ENCODE peak calls at places on chromosomes 16 and 17, in seven cellular contexts. One of them, this sample, is unnamed.

GRCh38 chr16:73253922-73254480 is 206.1 kb upstream of the ZFHX3 start:
- DNase-seq in RWPE1: no peak
- DNase-seq in NCI-H1092 treated with DMSO at 0.1 percent for 48 hours: no peak
- DNase-seq in AG08395: no peak
- DNase-seq in lower leg skin: no peak
- DNase-seq in T-helper 2 cell: no peak
- DNase-seq in breast epithelium: no peak
- DNase-seq in this sample: no peak

GRCh38 chr16:72814226-72814625 is 233.7 kb downstream of the ZFHX3 start:
- DNase-seq in RWPE1: no peak
- DNase-seq in NCI-H1092 treated with DMSO at 0.1 percent for 48 hours: no peak
- DNase-seq in AG08395: no peak
- DNase-seq in lower leg skin: no peak
- DNase-seq in T-helper 2 cell: no peak
- DNase-seq in breast epithelium: no peak
- DNase-seq in this sample: no peak

GRCh38 chr17:79504181-79504605 is 106.7 kb downstream of the RBFOX3 start:
- DNase-seq in RWPE1: no peak
- DNase-seq in NCI-H1092 treated with DMSO at 0.1 percent for 48 hours: no peak
- DNase-seq in AG08395: no peak
- DNase-seq in lower leg skin: no peak
- DNase-seq in T-helper 2 cell: no peak
- DNase-seq in breast epithelium: no peak
- DNase-seq in this sample: no peak

GRCh38 chr16:8929086-8929748 is 34.5 kb downstream of the USP7 start:
- DNase-seq in RWPE1: no peak
- DNase-seq in NCI-H1092 treated with DMSO at 0.1 percent for 48 hours: no peak
- DNase-seq in AG08395: no peak
- DNase-seq in lower leg skin: no peak
- DNase-seq in T-helper 2 cell: no peak
- DNase-seq in breast epithelium: no peak
- DNase-seq in this sample: no peak

GRCh38 chr17:67421869-67422273 is 44.8 kb downstream of the PITPNC1 start:
- DNase-seq in RWPE1: peak
- DNase-seq in NCI-H1092 treated with DMSO at 0.1 percent for 48 hours: no peak
- DNase-seq in AG08395: peak
- DNase-seq in lower leg skin: no peak
- DNase-seq in T-helper 2 cell: peak
- DNase-seq in breast epithelium: peak
- DNase-seq in this sample: peak

GRCh38 chr17:1108810-1109605 is 70.8 kb downstream of the ABR start:
- DNase-seq in RWPE1: peak
- DNase-seq in NCI-H1092 treated with DMSO at 0.1 percent for 48 hours: peak
- DNase-seq in AG08395: peak
- DNase-seq in lower leg skin: peak
- DNase-seq in T-helper 2 cell: peak
- DNase-seq in breast epithelium: no peak
- DNase-seq in this sample: peak

GRCh38 chr17:19977360-19978205 is at the start of gene AKAP10:
- DNase-seq in RWPE1: peak
- DNase-seq in NCI-H1092 treated with DMSO at 0.1 percent for 48 hours: peak
- DNase-seq in AG08395: peak
- DNase-seq in lower leg skin: peak
- DNase-seq in T-helper 2 cell: peak
- DNase-seq in breast epithelium: peak
- DNase-seq in this sample: peak

GRCh38 chr17:48121921-48122650 is 14.5 kb downstream of the SNX11 start:
- DNase-seq in RWPE1: no peak
- DNase-seq in NCI-H1092 treated with DMSO at 0.1 percent for 48 hours: no peak
- DNase-seq in AG08395: no peak
- DNase-seq in lower leg skin: no peak
- DNase-seq in T-helper 2 cell: no peak
- DNase-seq in breast epithelium: no peak
- DNase-seq in this sample: no peak

GRCh38 chr16:50523710-50524109 is 24.5 kb upstream of the NKD1 start:
- DNase-seq in RWPE1: no peak
- DNase-seq in NCI-H1092 treated with DMSO at 0.1 percent for 48 hours: no peak
- DNase-seq in AG08395: no peak
- DNase-seq in lower leg skin: peak
- DNase-seq in T-helper 2 cell: no peak
- DNase-seq in breast epithelium: peak
- DNase-seq in this sample: no peak

GRCh38 chr17:74957935-74958549 is 14.5 kb downstream of the HID1 start:
- DNase-seq in RWPE1: peak
- DNase-seq in NCI-H1092 treated with DMSO at 0.1 percent for 48 hours: peak
- DNase-seq in AG08395: peak
- DNase-seq in lower leg skin: peak
- DNase-seq in T-helper 2 cell: peak
- DNase-seq in breast epithelium: peak
- DNase-seq in this sample: peak

GRCh38 chr16:82379601-82380000 is 209.6 kb upstream of the MPHOSPH6 start:
- DNase-seq in RWPE1: no peak
- DNase-seq in NCI-H1092 treated with DMSO at 0.1 percent for 48 hours: peak
- DNase-seq in AG08395: no peak
- DNase-seq in lower leg skin: no peak
- DNase-seq in T-helper 2 cell: no peak
- DNase-seq in breast epithelium: no peak
- DNase-seq in this sample: no peak

GRCh38 chr17:68248199-68248825 is 469 bp downstream of the AMZ2 start:
- DNase-seq in RWPE1: peak
- DNase-seq in NCI-H1092 treated with DMSO at 0.1 percent for 48 hours: no peak
- DNase-seq in AG08395: peak
- DNase-seq in lower leg skin: peak
- DNase-seq in T-helper 2 cell: no peak
- DNase-seq in breast epithelium: no peak
- DNase-seq in this sample: peak

GRCh38 chr17:31095239-31096105 is 695 bp downstream of the NF1 start:
- DNase-seq in RWPE1: peak
- DNase-seq in NCI-H1092 treated with DMSO at 0.1 percent for 48 hours: peak
- DNase-seq in AG08395: peak
- DNase-seq in lower leg skin: peak
- DNase-seq in T-helper 2 cell: peak
- DNase-seq in breast epithelium: peak
- DNase-seq in this sample: no peak

GRCh38 chr17:38602453-38602852 is 3.3 kb downstream of the SRCIN1 start:
- DNase-seq in RWPE1: no peak
- DNase-seq in NCI-H1092 treated with DMSO at 0.1 percent for 48 hours: no peak
- DNase-seq in AG08395: no peak
- DNase-seq in lower leg skin: no peak
- DNase-seq in T-helper 2 cell: no peak
- DNase-seq in breast epithelium: no peak
- DNase-seq in this sample: no peak

GRCh38 chr17:77419547-77420475 is 279.0 kb downstream of the SEC14L1 start:
- DNase-seq in RWPE1: no peak
- DNase-seq in NCI-H1092 treated with DMSO at 0.1 percent for 48 hours: peak
- DNase-seq in AG08395: no peak
- DNase-seq in lower leg skin: no peak
- DNase-seq in T-helper 2 cell: no peak
- DNase-seq in breast epithelium: no peak
- DNase-seq in this sample: no peak

GRCh38 chr17:56810286-56810781 is 23.4 kb downstream of the C17orf67 start:
- DNase-seq in RWPE1: no peak
- DNase-seq in NCI-H1092 treated with DMSO at 0.1 percent for 48 hours: peak
- DNase-seq in AG08395: no peak
- DNase-seq in lower leg skin: no peak
- DNase-seq in T-helper 2 cell: no peak
- DNase-seq in breast epithelium: no peak
- DNase-seq in this sample: no peak

GRCh38 chr17:11212792-11213191 is 28.2 kb upstream of the SHISA6 start:
- DNase-seq in RWPE1: no peak
- DNase-seq in NCI-H1092 treated with DMSO at 0.1 percent for 48 hours: no peak
- DNase-seq in AG08395: no peak
- DNase-seq in lower leg skin: no peak
- DNase-seq in T-helper 2 cell: no peak
- DNase-seq in breast epithelium: no peak
- DNase-seq in this sample: no peak

GRCh38 chr17:75996665-75997590 is 3.7 kb upstream of the CDK3 start:
- DNase-seq in RWPE1: peak
- DNase-seq in NCI-H1092 treated with DMSO at 0.1 percent for 48 hours: no peak
- DNase-seq in AG08395: peak
- DNase-seq in lower leg skin: no peak
- DNase-seq in T-helper 2 cell: peak
- DNase-seq in breast epithelium: peak
- DNase-seq in this sample: no peak

GRCh38 chr17:2737693-2738092 is 11.8 kb downstream of the CCDC92B start:
- DNase-seq in RWPE1: no peak
- DNase-seq in NCI-H1092 treated with DMSO at 0.1 percent for 48 hours: no peak
- DNase-seq in AG08395: no peak
- DNase-seq in lower leg skin: no peak
- DNase-seq in T-helper 2 cell: no peak
- DNase-seq in breast epithelium: no peak
- DNase-seq in this sample: no peak

GRCh38 chr16:90047714-90048346 is 28.6 kb upstream of the DBNDD1 start:
- DNase-seq in RWPE1: peak
- DNase-seq in NCI-H1092 treated with DMSO at 0.1 percent for 48 hours: no peak
- DNase-seq in AG08395: peak
- DNase-seq in lower leg skin: no peak
- DNase-seq in T-helper 2 cell: no peak
- DNase-seq in breast epithelium: no peak
- DNase-seq in this sample: peak

GRCh38 chr17:75503976-75504346 is 11.4 kb downstream of the CASKIN2 start:
- DNase-seq in RWPE1: no peak
- DNase-seq in NCI-H1092 treated with DMSO at 0.1 percent for 48 hours: no peak
- DNase-seq in AG08395: no peak
- DNase-seq in lower leg skin: no peak
- DNase-seq in T-helper 2 cell: no peak
- DNase-seq in breast epithelium: no peak
- DNase-seq in this sample: no peak

GRCh38 chr16:86995456-86995855 is 321.7 kb downstream of the C16orf95 start:
- DNase-seq in RWPE1: no peak
- DNase-seq in NCI-H1092 treated with DMSO at 0.1 percent for 48 hours: no peak
- DNase-seq in AG08395: no peak
- DNase-seq in lower leg skin: no peak
- DNase-seq in T-helper 2 cell: no peak
- DNase-seq in breast epithelium: no peak
- DNase-seq in this sample: no peak

GRCh38 chr16:27776556-27776955 is 226.6 kb downstream of the KATNIP start:
- DNase-seq in RWPE1: no peak
- DNase-seq in NCI-H1092 treated with DMSO at 0.1 percent for 48 hours: no peak
- DNase-seq in AG08395: no peak
- DNase-seq in lower leg skin: no peak
- DNase-seq in T-helper 2 cell: no peak
- DNase-seq in breast epithelium: no peak
- DNase-seq in this sample: no peak

GRCh38 chr16:14168146-14168545 is 97.0 kb downstream of the MRTFB start:
- DNase-seq in RWPE1: no peak
- DNase-seq in NCI-H1092 treated with DMSO at 0.1 percent for 48 hours: no peak
- DNase-seq in AG08395: no peak
- DNase-seq in lower leg skin: no peak
- DNase-seq in T-helper 2 cell: no peak
- DNase-seq in breast epithelium: no peak
- DNase-seq in this sample: no peak

GRCh38 chr17:3913531-3914318 is 2.5 kb downstream of the P2RX1 start:
- DNase-seq in RWPE1: peak
- DNase-seq in NCI-H1092 treated with DMSO at 0.1 percent for 48 hours: peak
- DNase-seq in AG08395: peak
- DNase-seq in lower leg skin: peak
- DNase-seq in T-helper 2 cell: peak
- DNase-seq in breast epithelium: peak
- DNase-seq in this sample: peak

GRCh38 chr16:85329059-85329812 is 217.0 kb upstream of the CIBAR2 start:
- DNase-seq in RWPE1: peak
- DNase-seq in NCI-H1092 treated with DMSO at 0.1 percent for 48 hours: peak
- DNase-seq in AG08395: no peak
- DNase-seq in lower leg skin: no peak
- DNase-seq in T-helper 2 cell: no peak
- DNase-seq in breast epithelium: no peak
- DNase-seq in this sample: no peak

GRCh38 chr16:57791903-57792461 is 10.3 kb downstream of the KIFC3 start:
- DNase-seq in RWPE1: no peak
- DNase-seq in NCI-H1092 treated with DMSO at 0.1 percent for 48 hours: no peak
- DNase-seq in AG08395: no peak
- DNase-seq in lower leg skin: no peak
- DNase-seq in T-helper 2 cell: no peak
- DNase-seq in breast epithelium: no peak
- DNase-seq in this sample: no peak

GRCh38 chr16:57475711-57476339 is 10.5 kb downstream of the DOK4 start:
- DNase-seq in RWPE1: no peak
- DNase-seq in NCI-H1092 treated with DMSO at 0.1 percent for 48 hours: peak
- DNase-seq in AG08395: no peak
- DNase-seq in lower leg skin: peak
- DNase-seq in T-helper 2 cell: peak
- DNase-seq in breast epithelium: no peak
- DNase-seq in this sample: peak

GRCh38 chr17:10681866-10682446 is 15.4 kb downstream of the SCO1 start:
- DNase-seq in RWPE1: no peak
- DNase-seq in NCI-H1092 treated with DMSO at 0.1 percent for 48 hours: no peak
- DNase-seq in AG08395: peak
- DNase-seq in lower leg skin: no peak
- DNase-seq in T-helper 2 cell: no peak
- DNase-seq in breast epithelium: no peak
- DNase-seq in this sample: no peak

GRCh38 chr17:4604111-4604644 is 19.8 kb downstream of the SMTNL2 start:
- DNase-seq in RWPE1: no peak
- DNase-seq in NCI-H1092 treated with DMSO at 0.1 percent for 48 hours: peak
- DNase-seq in AG08395: peak
- DNase-seq in lower leg skin: no peak
- DNase-seq in T-helper 2 cell: no peak
- DNase-seq in breast epithelium: peak
- DNase-seq in this sample: no peak

GRCh38 chr17:1604831-1605528 is 23.7 kb downstream of the SLC43A2 start:
- DNase-seq in RWPE1: no peak
- DNase-seq in NCI-H1092 treated with DMSO at 0.1 percent for 48 hours: no peak
- DNase-seq in AG08395: no peak
- DNase-seq in lower leg skin: no peak
- DNase-seq in T-helper 2 cell: no peak
- DNase-seq in breast epithelium: no peak
- DNase-seq in this sample: no peak

GRCh38 chr17:78356163-78356713 is 3.6 kb downstream of the SOCS3 start:
- DNase-seq in RWPE1: peak
- DNase-seq in NCI-H1092 treated with DMSO at 0.1 percent for 48 hours: no peak
- DNase-seq in AG08395: peak
- DNase-seq in lower leg skin: no peak
- DNase-seq in T-helper 2 cell: peak
- DNase-seq in breast epithelium: no peak
- DNase-seq in this sample: peak

GRCh38 chr16:84319146-84319760 is 24.6 kb downstream of the WFDC1 start:
- DNase-seq in RWPE1: no peak
- DNase-seq in NCI-H1092 treated with DMSO at 0.1 percent for 48 hours: no peak
- DNase-seq in AG08395: no peak
- DNase-seq in lower leg skin: no peak
- DNase-seq in T-helper 2 cell: no peak
- DNase-seq in breast epithelium: no peak
- DNase-seq in this sample: no peak

GRCh38 chr17:65564793-65565192 is 3.3 kb upstream of the AXIN2 start:
- DNase-seq in RWPE1: no peak
- DNase-seq in NCI-H1092 treated with DMSO at 0.1 percent for 48 hours: peak
- DNase-seq in AG08395: no peak
- DNase-seq in lower leg skin: no peak
- DNase-seq in T-helper 2 cell: no peak
- DNase-seq in breast epithelium: peak
- DNase-seq in this sample: no peak

This sample was measured in effector CD8-positive, alpha-beta T cell.